ENCODE peak calls at places on chromosomes 6 and 20, in six cellular contexts. H, V, F, W, N and O are unnamed samples.

GRCh38 chr6:169101981-169102380 is 151.7 kb downstream of the THBS2 start:
- DNase-seq in H (no peak), V (no peak), F (no peak), W (no peak), N (peak), O (no peak)

GRCh38 chr6:87574237-87574636 is 15.6 kb downstream of the RARS2 start:
- DNase-seq in H (no peak), V (no peak), F (no peak), W (no peak), N (no peak), O (no peak)

GRCh38 chr6:33926451-33926850 is 122.6 kb upstream of the MLN start:
- DNase-seq in H (peak), V (peak), F (no peak), W (no peak), N (no peak), O (no peak)

GRCh38 chr6:105235155-105235554 is 55.3 kb upstream of the POPDC3 start:
- DNase-seq in H (peak), V (no peak), F (no peak), W (no peak), N (no peak), O (no peak)

GRCh38 chr20:17904027-17904426 is 64.6 kb downstream of the SNX5 start:
- DNase-seq in H (no peak), V (peak), F (no peak), W (no peak), N (no peak), O (no peak)

GRCh38 chr6:81613606-81614005 is 138.9 kb downstream of the TENT5A start:
- DNase-seq in H (no peak), V (peak), F (no peak), W (no peak), N (peak), O (no peak)

GRCh38 chr20:44762466-44763140 is 16.9 kb downstream of the KCNK15 start:
- DNase-seq in H (no peak), V (no peak), F (no peak), W (no peak), N (no peak), O (no peak)

GRCh38 chr20:14830899-14831298 is 493.5 kb upstream of the FLRT3 start:
- DNase-seq in H (no peak), V (peak), F (no peak), W (no peak), N (no peak), O (no peak)

GRCh38 chr6:136525586-136526195 is 24.5 kb downstream of the MAP7 start:
- DNase-seq in H (no peak), V (no peak), F (no peak), W (no peak), N (no peak), O (no peak)

GRCh38 chr20:33232486-33233072 is 3.2 kb upstream of the BPIFA1 start:
- DNase-seq in H (no peak), V (no peak), F (no peak), W (no peak), N (no peak), O (peak)

GRCh38 chr20:9926007-9926406 is 87.1 kb upstream of the PAK5 start:
- DNase-seq in H (peak), V (no peak), F (no peak), W (no peak), N (no peak), O (no peak)

GRCh38 chr20:24951536-24952047 is 2.5 kb downstream of the CST7 start:
- DNase-seq in H (no peak), V (no peak), F (no peak), W (no peak), N (no peak), O (peak)

GRCh38 chr6:44058617-44059358 is 68.5 kb downstream of the MRPL14 start:
- DNase-seq in H (no peak), V (peak), F (peak), W (no peak), N (peak), O (peak)

GRCh38 chr6:335572-335971 is 43.3 kb downstream of the DUSP22 start:
- DNase-seq in H (no peak), V (no peak), F (no peak), W (no peak), N (no peak), O (no peak)

GRCh38 chr6:33297956-33298772 is 578 bp downstream of the RGL2 start:
- DNase-seq in H (peak), V (peak), F (peak), W (peak), N (no peak), O (no peak)

GRCh38 chr6:140440223-140440810 is 1065.9 kb upstream of the CITED2 start:
- DNase-seq in H (no peak), V (no peak), F (no peak), W (no peak), N (no peak), O (no peak)

GRCh38 chr6:4948781-4949450 is 54.9 kb downstream of the RPP40 start:
- DNase-seq in H (no peak), V (no peak), F (no peak), W (no peak), N (no peak), O (no peak)

GRCh38 chr6:3592371-3592941 is 135.6 kb upstream of the SLC22A23 start:
- DNase-seq in H (no peak), V (no peak), F (no peak), W (no peak), N (peak), O (no peak)

GRCh38 chr6:170160031-170160627 is 130.7 kb downstream of the DLL1 start:
- DNase-seq in H (no peak), V (no peak), F (peak), W (peak), N (no peak), O (no peak)

GRCh38 chr6:149127212-149127611 is 190.3 kb upstream of the TAB2 start:
- DNase-seq in H (no peak), V (no peak), F (no peak), W (no peak), N (peak), O (no peak)

GRCh38 chr6:108874470-108875160 is 26.4 kb downstream of the ARMC2 start:
- DNase-seq in H (no peak), V (peak), F (no peak), W (no peak), N (peak), O (no peak)

GRCh38 chr6:46419576-46420002 is 71.7 kb downstream of the RCAN2 start:
- DNase-seq in H (peak), V (peak), F (no peak), W (peak), N (no peak), O (no peak)

GRCh38 chr6:43035495-43036194 is 14.2 kb downstream of the RRP36 start:
- DNase-seq in H (no peak), V (no peak), F (no peak), W (no peak), N (no peak), O (no peak)

GRCh38 chr6:71745525-71745924 is 140.8 kb upstream of the RIMS1 start:
- DNase-seq in H (no peak), V (peak), F (no peak), W (no peak), N (no peak), O (no peak)

GRCh38 chr6:80439721-80440488 is 333.4 kb downstream of the BCKDHB start:
- DNase-seq in H (no peak), V (no peak), F (no peak), W (no peak), N (no peak), O (no peak)

GRCh38 chr20:4663044-4663443 is 58.7 kb upstream of the PRND start:
- DNase-seq in H (no peak), V (no peak), F (no peak), W (no peak), N (no peak), O (no peak)

GRCh38 chr6:126027601-126028000 is 41.3 kb downstream of the TRMT11 start:
- DNase-seq in H (no peak), V (no peak), F (no peak), W (no peak), N (no peak), O (no peak)

GRCh38 chr6:152461556-152461955 is 175.6 kb downstream of the SYNE1 start:
- DNase-seq in H (no peak), V (no peak), F (no peak), W (no peak), N (no peak), O (no peak)

GRCh38 chr6:169188051-169188863 is 65.4 kb downstream of the THBS2 start:
- DNase-seq in H (no peak), V (peak), F (no peak), W (no peak), N (peak), O (no peak)

GRCh38 chr6:106750146-106750900 is 120.9 kb downstream of the QRSL1 start:
- DNase-seq in H (no peak), V (no peak), F (no peak), W (no peak), N (no peak), O (no peak)

GRCh38 chr6:3296113-3296512 is 37.4 kb downstream of the PSMG4 start:
- DNase-seq in H (peak), V (no peak), F (no peak), W (no peak), N (no peak), O (peak)

GRCh38 chr20:6942266-6942665 is 174.8 kb downstream of the BMP2 start:
- DNase-seq in H (no peak), V (no peak), F (no peak), W (no peak), N (no peak), O (no peak)

GRCh38 chr20:16175322-16175721 is 397.9 kb downstream of the KIF16B start:
- DNase-seq in H (no peak), V (peak), F (no peak), W (no peak), N (no peak), O (no peak)

GRCh38 chr6:134295953-134296553 is 21.9 kb downstream of the SGK1 start:
- DNase-seq in H (no peak), V (peak), F (no peak), W (peak), N (peak), O (no peak)

GRCh38 chr20:38932457-38933120 is 6.4 kb downstream of the FAM83D start:
- DNase-seq in H (no peak), V (no peak), F (no peak), W (no peak), N (no peak), O (no peak)

GRCh38 chr20:38937000-38937399 is 10.8 kb downstream of the FAM83D start:
- DNase-seq in H (no peak), V (no peak), F (no peak), W (no peak), N (no peak), O (no peak)

GRCh38 chr20:38935967-38936407 is 9.8 kb downstream of the FAM83D start:
- DNase-seq in H (no peak), V (no peak), F (no peak), W (no peak), N (no peak), O (no peak)

GRCh38 chr20:38934530-38934929 is 8.3 kb downstream of the FAM83D start:
- DNase-seq in H (no peak), V (no peak), F (no peak), W (no peak), N (no peak), O (no peak)

GRCh38 chr20:38935285-38935684 is 9.1 kb downstream of the FAM83D start:
- DNase-seq in H (no peak), V (no peak), F (no peak), W (no peak), N (no peak), O (no peak)
- TF ChIP-seq CTCF in H (peak), V (peak), F (no peak), W (no peak), N (peak), O (no peak)

DNA sequence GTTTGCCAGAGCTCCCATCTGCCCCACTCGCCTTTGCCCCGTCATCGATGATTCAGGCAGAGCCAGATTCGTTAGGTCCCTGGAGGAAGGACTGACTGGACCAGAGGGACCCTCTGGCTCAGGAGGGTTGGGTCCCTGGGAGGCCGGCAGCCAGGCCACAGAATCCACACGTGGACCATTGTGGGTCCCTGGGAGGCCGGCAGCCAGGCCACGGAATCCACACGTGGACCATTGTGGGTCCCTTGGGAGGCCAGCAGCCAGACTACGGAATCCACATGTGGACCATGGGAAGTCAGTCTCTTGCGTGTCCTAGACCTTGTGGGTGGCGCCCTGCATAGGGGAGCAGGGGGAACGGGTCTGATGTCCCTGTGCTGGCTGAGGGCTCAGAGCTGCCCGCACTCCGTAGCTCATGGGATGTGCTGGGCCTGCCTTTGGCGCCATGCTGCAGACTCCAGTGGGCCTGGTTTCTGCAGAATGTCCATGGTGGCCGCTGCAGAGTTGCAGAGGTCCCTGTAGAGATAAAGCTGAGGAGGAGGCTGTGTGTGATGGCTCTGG is 23.5 kb downstream of the UCKL1 start:
- DNase-seq in H (no peak), V (no peak), F (peak), W (no peak), N (no peak), O (no peak)
- H3K4me3 ChIP-seq in H (no peak), V (no peak), F (no peak), W (no peak), N (no peak), O (no peak)

GRCh38 chr6:99347804-99348203 is 1.7 kb downstream of the FAXC start:
- DNase-seq in H (no peak), V (no peak), F (no peak), W (no peak), N (no peak), O (no peak)

GRCh38 chr6:99348220-99348822 is 1.2 kb downstream of the FAXC start:
- DNase-seq in H (no peak), V (no peak), F (no peak), W (no peak), N (no peak), O (no peak)

GRCh38 chr6:99348823-99349619 is 453 bp downstream of the FAXC start:
- DNase-seq in H (peak), V (no peak), F (no peak), W (no peak), N (no peak), O (peak)

GRCh38 chr6:99350573-99350972 is 1.1 kb upstream of the FAXC start:
- DNase-seq in H (peak), V (no peak), F (no peak), W (no peak), N (no peak), O (no peak)

GRCh38 chr6:99349620-99350141 is at the start of gene FAXC:
- DNase-seq in H (peak), V (no peak), F (no peak), W (peak), N (no peak), O (peak)
- TF ChIP-seq CTCF in H (peak), V (peak), F (no peak), W (no peak), N (peak), O (peak)

GRCh38 chr6:41548841-41549642 is 2.9 kb downstream of the FOXP4 start:
- DNase-seq in H (no peak), V (no peak), F (no peak), W (no peak), N (no peak), O (no peak)
- H3K4me3 ChIP-seq in H (no peak), V (peak), F (peak), W (no peak), N (no peak), O (peak)

GRCh38 chr20:58293453-58293852 is 16.1 kb upstream of the RAB22A start:
- DNase-seq in H (peak), V (peak), F (no peak), W (no peak), N (no peak), O (no peak)
- TF ChIP-seq CTCF in H (no peak), V (no peak), F (no peak), W (no peak), N (no peak), O (no peak)

DNA sequence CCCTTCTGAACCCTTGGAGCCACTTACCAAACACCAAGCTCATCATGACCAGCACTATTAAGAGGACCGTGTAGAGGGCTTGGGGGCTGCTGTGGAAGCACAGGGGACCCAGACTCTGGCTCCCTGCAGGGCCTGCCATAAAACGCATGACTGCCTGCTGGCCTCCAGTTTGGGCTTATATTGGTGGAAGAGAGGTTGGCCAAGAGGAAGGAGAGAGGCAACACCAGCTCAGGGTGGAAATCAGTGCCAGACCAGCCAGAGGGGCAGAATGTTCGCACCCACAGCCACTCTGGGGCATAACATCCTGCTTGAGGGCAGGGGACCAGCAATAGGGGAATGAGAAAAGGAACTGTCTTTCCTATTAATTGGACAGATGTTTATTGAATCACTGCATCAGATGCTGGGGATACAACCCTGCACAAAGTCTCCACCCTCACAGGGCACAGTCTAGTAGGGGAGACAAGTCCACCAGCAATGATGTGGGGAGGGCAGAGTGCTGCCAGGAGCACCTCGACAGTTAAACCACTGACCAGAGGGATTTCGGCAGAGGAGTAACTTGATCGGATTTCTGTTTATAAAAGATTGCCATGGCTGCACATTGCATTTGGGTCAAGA is 534 bp downstream of the LY6G5C start:
- DNase-seq in H (no peak), V (no peak), F (no peak), W (no peak), N (no peak), O (no peak)
- H3K4me3 ChIP-seq in H (no peak), V (no peak), F (peak), W (no peak), N (no peak), O (peak)

GRCh38 chr6:10033223-10033829 is 381.5 kb downstream of the TFAP2A start:
- DNase-seq in H (no peak), V (no peak), F (no peak), W (no peak), N (no peak), O (no peak)

GRCh38 chr6:10028202-10028601 is 386.7 kb downstream of the TFAP2A start:
- DNase-seq in H (no peak), V (no peak), F (no peak), W (no peak), N (no peak), O (no peak)

DNA sequence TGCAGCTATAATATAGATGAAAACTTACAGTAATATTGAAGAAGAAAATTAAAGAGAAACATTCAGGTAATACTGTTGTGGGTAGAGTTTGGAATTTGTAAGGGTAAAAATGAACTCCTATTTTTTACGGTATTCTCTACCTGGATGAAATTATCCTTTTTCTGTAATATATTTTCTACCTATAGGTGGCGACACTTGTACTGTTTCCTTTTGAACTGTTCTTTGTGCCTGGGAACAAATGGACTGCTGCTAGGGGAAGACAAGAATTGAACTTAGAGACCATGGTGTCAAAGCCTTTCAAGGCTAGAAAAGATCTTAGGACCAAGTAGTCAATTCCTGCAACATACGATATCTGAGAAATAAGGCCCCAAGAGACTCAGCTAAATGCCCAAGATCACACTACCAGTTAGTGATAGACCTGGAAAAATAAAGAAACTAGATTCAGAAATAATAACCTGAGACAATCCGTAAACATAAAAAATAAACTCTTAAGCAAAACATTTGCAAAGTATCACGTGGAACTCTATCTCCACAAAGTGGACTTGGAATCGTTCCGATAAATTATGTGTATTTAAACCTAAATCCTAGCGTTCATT is 383.8 kb downstream of the TFAP2A start:
- DNase-seq in H (no peak), V (peak), F (no peak), W (no peak), N (no peak), O (no peak)
- TF ChIP-seq CTCF in H (peak), V (peak), F (peak), W (no peak), N (peak), O (peak)

DNA sequence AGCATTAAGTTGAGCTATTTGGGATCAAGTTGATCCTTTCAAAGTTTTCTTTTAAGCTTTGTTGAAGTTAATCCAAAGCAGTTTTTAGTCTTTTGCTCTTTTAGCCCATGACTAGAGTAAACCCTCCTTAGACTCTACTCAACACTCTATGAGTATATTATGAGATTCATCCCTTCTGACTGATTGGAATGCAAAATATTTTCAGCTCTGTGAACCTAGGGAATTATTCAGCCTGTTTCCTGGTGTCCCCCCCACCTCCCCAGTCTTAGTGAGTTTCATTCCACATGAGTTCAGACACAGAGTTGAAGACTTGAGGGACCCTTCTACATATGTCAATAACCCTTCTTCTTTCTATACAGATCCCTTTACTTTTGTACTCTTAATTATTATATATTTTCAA is 413.7 kb downstream of the RFPL4B start:
- DNase-seq in H (no peak), V (no peak), F (no peak), W (no peak), N (no peak), O (no peak)
- H3K4me3 ChIP-seq in H (no peak), V (no peak), F (no peak), W (no peak), N (no peak), O (no peak)

GRCh38 chr20:31708839-31709534 is 13.7 kb downstream of the BCL2L1 start:
- DNase-seq in H (no peak), V (no peak), F (no peak), W (no peak), N (no peak), O (no peak)
- TF ChIP-seq CTCF in H (no peak), V (no peak), F (no peak), W (no peak), N (no peak), O (no peak)